ENCODE peak calls at places on chromosome 4, in ten cellular contexts. One of them, this sample, is unnamed.
A peak's percentile ranks its signal among the peaks of the same experiment; 100 is the strongest.

GRCh38 chr4:75189976-75190375 is 257.1 kb downstream of the PARM1 start:
- DNase-seq in neural crest cell: no peak
- DNase-seq in T1000: no peak
- DNase-seq in hippocampal formation: no peak
- DNase-seq in bronchial epithelial cell: no peak
- DNase-seq in stimulated activated CD4-positive, alpha-beta T cell treated with anti-CD3 and anti-CD28 coated beads, TNF-alpha, amount 100 ng/mL, for 24 hours: no peak
- DNase-seq in heart left ventricle: no peak
- DNase-seq in stimulated activated CD8-positive, alpha-beta memory T cell treated with anti-CD3 and anti-CD28 coated beads, Interleukin-15, amount 100 ng/mL, for 1 hour: no peak
- DNase-seq in NCI-H1930: no peak
- DNase-seq in RWPE1: no peak
- DNase-seq in this sample: no peak

GRCh38 chr4:127479031-127479622 is 153.6 kb upstream of the INTU start:
- DNase-seq in RWPE1: peak; percentile 10
- DNase-seq in T1000: no peak
- DNase-seq in stimulated activated CD4-positive, alpha-beta T cell treated with anti-CD3 and anti-CD28 coated beads, TNF-alpha, amount 100 ng/mL, for 24 hours: no peak
- DNase-seq in NCI-H1930: peak; percentile 1
- DNase-seq in hippocampal formation: no peak
- DNase-seq in stimulated activated CD8-positive, alpha-beta memory T cell treated with anti-CD3 and anti-CD28 coated beads, Interleukin-15, amount 100 ng/mL, for 1 hour: no peak
- DNase-seq in heart left ventricle: no peak
- DNase-seq in bronchial epithelial cell: peak; percentile 25
- DNase-seq in neural crest cell: peak; percentile 11
- DNase-seq in this sample: peak; percentile 11

GRCh38 chr4:153950100-153950979 is 161.5 kb upstream of the SFRP2 start:
- DNase-seq in stimulated activated CD8-positive, alpha-beta memory T cell treated with anti-CD3 and anti-CD28 coated beads, Interleukin-15, amount 100 ng/mL, for 1 hour: no peak
- DNase-seq in NCI-H1930: no peak
- DNase-seq in T1000: no peak
- DNase-seq in heart left ventricle: no peak
- DNase-seq in bronchial epithelial cell: no peak
- DNase-seq in neural crest cell: no peak
- DNase-seq in stimulated activated CD4-positive, alpha-beta T cell treated with anti-CD3 and anti-CD28 coated beads, TNF-alpha, amount 100 ng/mL, for 24 hours: peak; percentile 2
- DNase-seq in hippocampal formation: no peak
- DNase-seq in RWPE1: no peak
- DNase-seq in this sample: no peak

GRCh38 chr4:41360214-41360910 is 103.6 kb downstream of the UCHL1 start:
- DNase-seq in NCI-H1930: peak; percentile 39
- DNase-seq in stimulated activated CD4-positive, alpha-beta T cell treated with anti-CD3 and anti-CD28 coated beads, TNF-alpha, amount 100 ng/mL, for 24 hours: no peak
- DNase-seq in neural crest cell: peak; percentile 45
- DNase-seq in RWPE1: peak; percentile 60
- DNase-seq in bronchial epithelial cell: no peak
- DNase-seq in T1000: peak; percentile 77
- DNase-seq in hippocampal formation: peak; percentile 76
- DNase-seq in heart left ventricle: peak; percentile 91
- DNase-seq in stimulated activated CD8-positive, alpha-beta memory T cell treated with anti-CD3 and anti-CD28 coated beads, Interleukin-15, amount 100 ng/mL, for 1 hour: no peak
- DNase-seq in this sample: peak; percentile 90

GRCh38 chr4:40915318-40916217 is 165.8 kb downstream of the NSUN7 start:
- DNase-seq in heart left ventricle: no peak
- DNase-seq in T1000: no peak
- DNase-seq in bronchial epithelial cell: no peak
- DNase-seq in stimulated activated CD8-positive, alpha-beta memory T cell treated with anti-CD3 and anti-CD28 coated beads, Interleukin-15, amount 100 ng/mL, for 1 hour: no peak
- DNase-seq in RWPE1: no peak
- DNase-seq in hippocampal formation: no peak
- DNase-seq in stimulated activated CD4-positive, alpha-beta T cell treated with anti-CD3 and anti-CD28 coated beads, TNF-alpha, amount 100 ng/mL, for 24 hours: no peak
- DNase-seq in neural crest cell: no peak
- DNase-seq in NCI-H1930: no peak
- DNase-seq in this sample: no peak

GRCh38 chr4:20327808-20328207 is 76.1 kb downstream of the SLIT2 start:
- DNase-seq in hippocampal formation: no peak
- DNase-seq in RWPE1: no peak
- DNase-seq in NCI-H1930: no peak
- DNase-seq in T1000: no peak
- DNase-seq in stimulated activated CD8-positive, alpha-beta memory T cell treated with anti-CD3 and anti-CD28 coated beads, Interleukin-15, amount 100 ng/mL, for 1 hour: no peak
- DNase-seq in heart left ventricle: no peak
- DNase-seq in neural crest cell: no peak
- DNase-seq in bronchial epithelial cell: no peak
- DNase-seq in stimulated activated CD4-positive, alpha-beta T cell treated with anti-CD3 and anti-CD28 coated beads, TNF-alpha, amount 100 ng/mL, for 24 hours: no peak
- DNase-seq in this sample: no peak

GRCh38 chr4:153790962-153791551 is 2.2 kb upstream of the SFRP2 start:
- DNase-seq in neural crest cell: peak; percentile 73
- DNase-seq in heart left ventricle: peak; percentile 41
- DNase-seq in hippocampal formation: no peak
- DNase-seq in bronchial epithelial cell: no peak
- DNase-seq in NCI-H1930: no peak
- DNase-seq in stimulated activated CD8-positive, alpha-beta memory T cell treated with anti-CD3 and anti-CD28 coated beads, Interleukin-15, amount 100 ng/mL, for 1 hour: no peak
- DNase-seq in T1000: no peak
- DNase-seq in stimulated activated CD4-positive, alpha-beta T cell treated with anti-CD3 and anti-CD28 coated beads, TNF-alpha, amount 100 ng/mL, for 24 hours: no peak
- DNase-seq in RWPE1: no peak
- DNase-seq in this sample: peak; percentile 21

GRCh38 chr4:101157415-101158135 is 189.8 kb downstream of the PPP3CA start:
- DNase-seq in bronchial epithelial cell: no peak
- DNase-seq in heart left ventricle: no peak
- DNase-seq in NCI-H1930: no peak
- DNase-seq in RWPE1: no peak
- DNase-seq in hippocampal formation: no peak
- DNase-seq in T1000: no peak
- DNase-seq in neural crest cell: no peak
- DNase-seq in stimulated activated CD8-positive, alpha-beta memory T cell treated with anti-CD3 and anti-CD28 coated beads, Interleukin-15, amount 100 ng/mL, for 1 hour: no peak
- DNase-seq in stimulated activated CD4-positive, alpha-beta T cell treated with anti-CD3 and anti-CD28 coated beads, TNF-alpha, amount 100 ng/mL, for 24 hours: no peak
- DNase-seq in this sample: no peak

GRCh38 chr4:4333265-4333706 is 43.2 kb downstream of the ZBTB49 start:
- DNase-seq in stimulated activated CD4-positive, alpha-beta T cell treated with anti-CD3 and anti-CD28 coated beads, TNF-alpha, amount 100 ng/mL, for 24 hours: no peak
- DNase-seq in T1000: no peak
- DNase-seq in bronchial epithelial cell: no peak
- DNase-seq in NCI-H1930: no peak
- DNase-seq in heart left ventricle: peak; percentile 70
- DNase-seq in RWPE1: no peak
- DNase-seq in hippocampal formation: no peak
- DNase-seq in neural crest cell: no peak
- DNase-seq in stimulated activated CD8-positive, alpha-beta memory T cell treated with anti-CD3 and anti-CD28 coated beads, Interleukin-15, amount 100 ng/mL, for 1 hour: no peak
- DNase-seq in this sample: no peak

GRCh38 chr4:179626687-179627086 is 2184.4 kb upstream of the AGA start:
- DNase-seq in heart left ventricle: no peak
- DNase-seq in bronchial epithelial cell: no peak
- DNase-seq in stimulated activated CD4-positive, alpha-beta T cell treated with anti-CD3 and anti-CD28 coated beads, TNF-alpha, amount 100 ng/mL, for 24 hours: no peak
- DNase-seq in hippocampal formation: no peak
- DNase-seq in NCI-H1930: no peak
- DNase-seq in RWPE1: no peak
- DNase-seq in neural crest cell: no peak
- DNase-seq in T1000: no peak
- DNase-seq in stimulated activated CD8-positive, alpha-beta memory T cell treated with anti-CD3 and anti-CD28 coated beads, Interleukin-15, amount 100 ng/mL, for 1 hour: no peak
- DNase-seq in this sample: peak; percentile 52

GRCh38 chr4:15736514-15737050 is 33.7 kb downstream of the BST1 start:
- DNase-seq in neural crest cell: no peak
- DNase-seq in NCI-H1930: no peak
- DNase-seq in stimulated activated CD4-positive, alpha-beta T cell treated with anti-CD3 and anti-CD28 coated beads, TNF-alpha, amount 100 ng/mL, for 24 hours: no peak
- DNase-seq in heart left ventricle: no peak
- DNase-seq in T1000: no peak
- DNase-seq in RWPE1: no peak
- DNase-seq in stimulated activated CD8-positive, alpha-beta memory T cell treated with anti-CD3 and anti-CD28 coated beads, Interleukin-15, amount 100 ng/mL, for 1 hour: no peak
- DNase-seq in hippocampal formation: no peak
- DNase-seq in bronchial epithelial cell: no peak
- DNase-seq in this sample: no peak

GRCh38 chr4:150960818-150961217 is 54.3 kb downstream of the LRBA start:
- DNase-seq in neural crest cell: no peak
- DNase-seq in NCI-H1930: no peak
- DNase-seq in RWPE1: no peak
- DNase-seq in bronchial epithelial cell: peak; percentile 51
- DNase-seq in stimulated activated CD4-positive, alpha-beta T cell treated with anti-CD3 and anti-CD28 coated beads, TNF-alpha, amount 100 ng/mL, for 24 hours: no peak
- DNase-seq in T1000: no peak
- DNase-seq in hippocampal formation: no peak
- DNase-seq in stimulated activated CD8-positive, alpha-beta memory T cell treated with anti-CD3 and anti-CD28 coated beads, Interleukin-15, amount 100 ng/mL, for 1 hour: no peak
- DNase-seq in heart left ventricle: no peak
- DNase-seq in this sample: peak; percentile 57

GRCh38 chr4:34649716-34650115 is 1594.6 kb downstream of the ARAP2 start:
- DNase-seq in stimulated activated CD4-positive, alpha-beta T cell treated with anti-CD3 and anti-CD28 coated beads, TNF-alpha, amount 100 ng/mL, for 24 hours: no peak
- DNase-seq in heart left ventricle: no peak
- DNase-seq in bronchial epithelial cell: no peak
- DNase-seq in NCI-H1930: no peak
- DNase-seq in RWPE1: no peak
- DNase-seq in T1000: no peak
- DNase-seq in neural crest cell: no peak
- DNase-seq in hippocampal formation: no peak
- DNase-seq in stimulated activated CD8-positive, alpha-beta memory T cell treated with anti-CD3 and anti-CD28 coated beads, Interleukin-15, amount 100 ng/mL, for 1 hour: no peak
- DNase-seq in this sample: no peak